ENCODE peak calls at places on chromosomes 3 and 15, in six cellular contexts. One of them, this sample, is unnamed.

GRCh38 chr3:177263615-177264365 is 66.5 kb upstream of the TBL1XR1 start:
- DNase-seq in fibroblast of mammary gland: peak; percentile 20
- DNase-seq in AG09319: no peak
- DNase-seq in mesothelial cell of epicardium: no peak
- DNase-seq in right atrium auricular region: peak; percentile 40
- DNase-seq in nephron progenitor cell: no peak
- DNase-seq in this sample: peak; percentile 2

GRCh38 chr15:89665449-89666146 is 10.3 kb upstream of the KIF7 start:
- DNase-seq in nephron progenitor cell: peak; percentile 83
- DNase-seq in mesothelial cell of epicardium: peak; percentile 68
- DNase-seq in right atrium auricular region: peak; percentile 79
- DNase-seq in AG09319: no peak
- DNase-seq in fibroblast of mammary gland: peak; percentile 57
- DNase-seq in this sample: peak; percentile 18

GRCh38 chr15:70879386-70879785 is 12.8 kb downstream of the THAP10 start:
- DNase-seq in fibroblast of mammary gland: peak; percentile 92
- DNase-seq in right atrium auricular region: no peak
- DNase-seq in AG09319: no peak
- DNase-seq in mesothelial cell of epicardium: no peak
- DNase-seq in nephron progenitor cell: no peak
- DNase-seq in this sample: peak; percentile 58

GRCh38 chr15:48427960-48428547 is 96.8 kb downstream of the DUT start:
- DNase-seq in fibroblast of mammary gland: peak; percentile 80
- DNase-seq in right atrium auricular region: no peak
- DNase-seq in AG09319: peak; percentile 75
- DNase-seq in nephron progenitor cell: no peak
- DNase-seq in mesothelial cell of epicardium: no peak
- DNase-seq in this sample: peak; percentile 90

GRCh38 chr3:152050782-152051405 is 177.5 kb downstream of the SUCNR1 start:
- DNase-seq in AG09319: no peak
- DNase-seq in right atrium auricular region: no peak
- DNase-seq in nephron progenitor cell: no peak
- DNase-seq in mesothelial cell of epicardium: no peak
- DNase-seq in fibroblast of mammary gland: peak; percentile 53
- DNase-seq in this sample: peak; percentile 31

GRCh38 chr3:100825574-100825973 is 116.3 kb downstream of the TFG start:
- DNase-seq in nephron progenitor cell: no peak
- DNase-seq in mesothelial cell of epicardium: no peak
- DNase-seq in fibroblast of mammary gland: no peak
- DNase-seq in right atrium auricular region: no peak
- DNase-seq in AG09319: no peak
- DNase-seq in this sample: no peak

GRCh38 chr3:65712156-65712555 is 326.6 kb downstream of the MAGI1 start:
- DNase-seq in AG09319: no peak
- DNase-seq in nephron progenitor cell: no peak
- DNase-seq in fibroblast of mammary gland: peak; percentile 76
- DNase-seq in mesothelial cell of epicardium: no peak
- DNase-seq in right atrium auricular region: no peak
- DNase-seq in this sample: no peak

GRCh38 chr15:91099616-91100560 is at the start of gene SV2B:
- DNase-seq in mesothelial cell of epicardium: peak; percentile 65
- DNase-seq in right atrium auricular region: no peak
- DNase-seq in fibroblast of mammary gland: peak; percentile 58
- DNase-seq in nephron progenitor cell: peak; percentile 72
- DNase-seq in AG09319: no peak
- DNase-seq in this sample: no peak

GRCh38 chr15:32096867-32097266 is 66.6 kb downstream of the CHRNA7 start:
- DNase-seq in right atrium auricular region: no peak
- DNase-seq in nephron progenitor cell: no peak
- DNase-seq in fibroblast of mammary gland: no peak
- DNase-seq in AG09319: no peak
- DNase-seq in mesothelial cell of epicardium: no peak
- DNase-seq in this sample: no peak

GRCh38 chr3:183185696-183186095 is 23.2 kb upstream of the LAMP3 start:
- DNase-seq in fibroblast of mammary gland: peak; percentile 94
- DNase-seq in right atrium auricular region: no peak
- DNase-seq in mesothelial cell of epicardium: no peak
- DNase-seq in nephron progenitor cell: no peak
- DNase-seq in AG09319: peak; percentile 59
- DNase-seq in this sample: peak; percentile 76

GRCh38 chr15:58327958-58328357 is 103.8 kb upstream of the LIPC start:
- DNase-seq in right atrium auricular region: no peak
- DNase-seq in AG09319: no peak
- DNase-seq in mesothelial cell of epicardium: no peak
- DNase-seq in nephron progenitor cell: no peak
- DNase-seq in fibroblast of mammary gland: no peak
- DNase-seq in this sample: no peak

GRCh38 chr3:63523100-63523499 is 129.4 kb upstream of the SNTN start:
- DNase-seq in AG09319: no peak
- DNase-seq in fibroblast of mammary gland: peak; percentile 11
- DNase-seq in mesothelial cell of epicardium: no peak
- DNase-seq in right atrium auricular region: no peak
- DNase-seq in nephron progenitor cell: no peak
- DNase-seq in this sample: no peak

GRCh38 chr3:60064210-60065178 is 1014.7 kb upstream of the CFAP20DC start:
- DNase-seq in fibroblast of mammary gland: peak; percentile 19
- DNase-seq in AG09319: no peak
- DNase-seq in nephron progenitor cell: no peak
- DNase-seq in mesothelial cell of epicardium: no peak
- DNase-seq in right atrium auricular region: no peak
- DNase-seq in this sample: no peak

GRCh38 chr15:77855871-77856270 is 221.6 kb downstream of the TBC1D2B start:
- DNase-seq in mesothelial cell of epicardium: no peak
- DNase-seq in fibroblast of mammary gland: no peak
- DNase-seq in nephron progenitor cell: no peak
- DNase-seq in right atrium auricular region: no peak
- DNase-seq in AG09319: no peak
- DNase-seq in this sample: no peak

GRCh38 chr3:42067324-42067723 is 23.8 kb upstream of the TRAK1 start:
- DNase-seq in fibroblast of mammary gland: peak; percentile 65
- DNase-seq in AG09319: no peak
- DNase-seq in nephron progenitor cell: no peak
- DNase-seq in mesothelial cell of epicardium: no peak
- DNase-seq in right atrium auricular region: no peak
- DNase-seq in this sample: peak; percentile 81

GRCh38 chr3:89314454-89314853 is 207.0 kb downstream of the EPHA3 start:
- DNase-seq in fibroblast of mammary gland: peak; percentile 35
- DNase-seq in right atrium auricular region: no peak
- DNase-seq in nephron progenitor cell: peak; percentile 12
- DNase-seq in AG09319: no peak
- DNase-seq in mesothelial cell of epicardium: no peak
- DNase-seq in this sample: no peak
- TF ChIP-seq CTCF in fibroblast of mammary gland: peak; percentile 12
- TF ChIP-seq CTCF in right atrium auricular region: no peak
- TF ChIP-seq CTCF in nephron progenitor cell: no peak
- TF ChIP-seq CTCF in AG09319: no peak
- TF ChIP-seq CTCF in mesothelial cell of epicardium: no peak
- TF ChIP-seq CTCF in this sample: peak; percentile 17

GRCh38 chr15:92899910-92900711 is at the start of gene CHD2:
- DNase-seq in fibroblast of mammary gland: peak; percentile 90
- DNase-seq in right atrium auricular region: peak; percentile 75
- DNase-seq in AG09319: peak; percentile 68
- DNase-seq in mesothelial cell of epicardium: peak; percentile 60
- DNase-seq in nephron progenitor cell: peak; percentile 72
- DNase-seq in this sample: peak; percentile 72

GRCh38 chr15:92901053-92901761 is 1.1 kb downstream of the CHD2 start:
- DNase-seq in AG09319: no peak
- DNase-seq in fibroblast of mammary gland: no peak
- DNase-seq in nephron progenitor cell: no peak
- DNase-seq in mesothelial cell of epicardium: no peak
- DNase-seq in right atrium auricular region: no peak
- DNase-seq in this sample: no peak

GRCh38 chr15:92897620-92898019 is 2.5 kb upstream of the CHD2 start:
- DNase-seq in fibroblast of mammary gland: no peak
- DNase-seq in AG09319: no peak
- DNase-seq in mesothelial cell of epicardium: no peak
- DNase-seq in nephron progenitor cell: no peak
- DNase-seq in right atrium auricular region: no peak
- DNase-seq in this sample: no peak

GRCh38 chr15:92900712-92901052 is 558 bp downstream of the CHD2 start:
- DNase-seq in fibroblast of mammary gland: no peak
- DNase-seq in nephron progenitor cell: no peak
- DNase-seq in AG09319: no peak
- DNase-seq in right atrium auricular region: no peak
- DNase-seq in mesothelial cell of epicardium: no peak
- DNase-seq in this sample: no peak

DNA sequence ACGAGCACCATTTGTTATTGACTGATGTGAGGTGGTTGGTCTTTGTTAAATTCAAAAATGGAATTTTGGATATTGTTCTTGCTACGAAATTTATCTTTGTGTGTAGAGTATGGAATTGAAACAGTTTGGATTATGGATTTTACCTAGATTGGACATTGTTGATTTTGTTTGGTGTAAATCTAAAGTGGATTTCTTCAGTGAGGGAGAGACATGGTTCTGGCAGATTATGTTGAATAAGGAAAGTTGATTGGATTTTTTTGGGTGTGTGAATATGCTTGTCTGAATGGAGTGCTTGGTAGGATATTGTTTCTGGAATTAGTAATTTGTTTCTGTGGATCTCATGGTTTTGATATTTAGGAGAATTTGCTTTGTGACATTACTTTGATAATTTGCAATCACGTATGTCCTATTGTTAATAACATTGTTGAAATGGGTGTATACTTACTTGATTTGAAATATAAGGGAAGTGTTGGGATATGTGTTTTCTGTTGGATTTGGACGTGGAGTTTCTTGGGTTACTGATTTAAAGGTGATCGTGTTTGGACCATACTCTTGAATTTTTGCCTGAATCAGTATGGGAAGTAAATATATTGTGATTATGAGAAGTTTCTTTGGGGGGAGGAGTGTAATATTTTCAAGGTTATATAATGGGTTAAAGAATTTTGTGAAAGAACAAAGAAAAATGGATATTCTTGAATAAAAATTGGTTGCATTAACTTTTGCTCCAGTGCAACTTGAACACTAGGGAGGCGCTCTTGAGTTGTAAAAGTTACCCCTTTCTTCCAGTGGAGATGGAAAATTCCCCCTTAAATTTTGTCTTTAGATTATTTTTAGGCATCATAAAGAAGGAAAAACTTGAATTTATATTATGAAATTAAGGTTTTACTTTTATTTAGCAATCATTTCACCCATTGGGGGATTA is 875 bp upstream of the CHD2 start:
- DNase-seq in right atrium auricular region: no peak
- DNase-seq in AG09319: no peak
- DNase-seq in fibroblast of mammary gland: peak; percentile 47
- DNase-seq in mesothelial cell of epicardium: no peak
- DNase-seq in nephron progenitor cell: no peak
- DNase-seq in this sample: no peak
- TF ChIP-seq CTCF in right atrium auricular region: no peak
- TF ChIP-seq CTCF in AG09319: peak; percentile 24
- TF ChIP-seq CTCF in fibroblast of mammary gland: peak; percentile 42
- TF ChIP-seq CTCF in mesothelial cell of epicardium: peak; percentile 62
- TF ChIP-seq CTCF in nephron progenitor cell: peak; percentile 61
- TF ChIP-seq CTCF in this sample: peak; percentile 78

GRCh38 chr3:140758791-140759444 is 81.1 kb downstream of the TRIM42 start:
- DNase-seq in AG09319: no peak
- DNase-seq in nephron progenitor cell: no peak
- DNase-seq in fibroblast of mammary gland: no peak
- DNase-seq in right atrium auricular region: no peak
- DNase-seq in mesothelial cell of epicardium: no peak
- DNase-seq in this sample: no peak

GRCh38 chr3:140748903-140749302 is 71.0 kb downstream of the TRIM42 start:
- DNase-seq in mesothelial cell of epicardium: no peak
- DNase-seq in right atrium auricular region: no peak
- DNase-seq in nephron progenitor cell: no peak
- DNase-seq in fibroblast of mammary gland: no peak
- DNase-seq in AG09319: no peak
- DNase-seq in this sample: no peak

GRCh38 chr3:140756240-140757016 is 78.6 kb downstream of the TRIM42 start:
- DNase-seq in fibroblast of mammary gland: no peak
- DNase-seq in AG09319: no peak
- DNase-seq in nephron progenitor cell: no peak
- DNase-seq in right atrium auricular region: no peak
- DNase-seq in mesothelial cell of epicardium: no peak
- DNase-seq in this sample: no peak

GRCh38 chr3:140752499-140752898 is 74.6 kb downstream of the TRIM42 start:
- DNase-seq in fibroblast of mammary gland: no peak
- DNase-seq in nephron progenitor cell: no peak
- DNase-seq in AG09319: no peak
- DNase-seq in mesothelial cell of epicardium: no peak
- DNase-seq in right atrium auricular region: no peak
- DNase-seq in this sample: no peak

DNA sequence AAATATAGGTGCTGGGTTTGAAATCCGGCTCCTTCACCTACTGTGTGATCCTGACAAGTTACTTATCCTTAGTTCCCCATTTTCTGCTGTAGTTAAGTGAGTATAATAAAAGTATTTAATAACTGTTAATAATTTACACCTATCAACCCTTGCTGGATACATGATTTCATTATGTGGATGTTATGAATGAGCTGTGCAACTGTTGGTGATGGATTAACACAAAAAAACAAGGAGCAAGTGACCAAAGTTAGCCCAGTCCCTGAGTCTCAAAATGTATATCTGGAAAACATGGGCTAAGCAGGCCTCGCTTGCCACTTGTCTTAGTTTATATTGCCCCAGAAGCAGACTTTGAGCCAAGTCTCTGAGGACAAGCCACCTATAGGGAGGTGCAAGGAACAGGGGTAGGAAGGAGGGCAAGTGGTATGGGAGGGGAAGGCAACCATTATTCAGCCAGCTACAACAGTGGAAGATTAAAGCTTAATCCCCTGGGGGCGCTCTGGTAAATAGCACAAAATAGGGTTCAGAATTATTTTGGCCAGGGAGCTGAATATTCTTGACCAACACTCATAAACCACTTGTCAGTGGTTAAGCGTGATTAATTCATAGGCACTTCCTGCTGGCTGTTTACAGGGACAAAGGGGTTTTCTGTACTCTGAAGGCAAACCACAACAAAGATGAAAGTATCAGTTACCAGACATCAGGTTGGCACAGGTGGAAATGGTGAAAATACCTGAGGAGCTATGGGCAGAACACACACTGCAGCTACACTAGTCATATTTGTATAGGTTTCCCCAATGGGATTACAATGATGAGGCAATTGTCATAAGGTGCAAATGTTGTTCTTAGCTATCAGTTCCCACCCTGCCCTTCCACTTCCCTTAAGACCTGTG is 76.2 kb downstream of the TRIM42 start:
- DNase-seq in mesothelial cell of epicardium: no peak
- DNase-seq in nephron progenitor cell: no peak
- DNase-seq in right atrium auricular region: no peak
- DNase-seq in AG09319: no peak
- DNase-seq in fibroblast of mammary gland: no peak
- DNase-seq in this sample: no peak
- TF ChIP-seq CTCF in mesothelial cell of epicardium: no peak
- TF ChIP-seq CTCF in nephron progenitor cell: no peak
- TF ChIP-seq CTCF in right atrium auricular region: no peak
- TF ChIP-seq CTCF in AG09319: no peak
- TF ChIP-seq CTCF in fibroblast of mammary gland: no peak
- TF ChIP-seq CTCF in this sample: no peak

DNA sequence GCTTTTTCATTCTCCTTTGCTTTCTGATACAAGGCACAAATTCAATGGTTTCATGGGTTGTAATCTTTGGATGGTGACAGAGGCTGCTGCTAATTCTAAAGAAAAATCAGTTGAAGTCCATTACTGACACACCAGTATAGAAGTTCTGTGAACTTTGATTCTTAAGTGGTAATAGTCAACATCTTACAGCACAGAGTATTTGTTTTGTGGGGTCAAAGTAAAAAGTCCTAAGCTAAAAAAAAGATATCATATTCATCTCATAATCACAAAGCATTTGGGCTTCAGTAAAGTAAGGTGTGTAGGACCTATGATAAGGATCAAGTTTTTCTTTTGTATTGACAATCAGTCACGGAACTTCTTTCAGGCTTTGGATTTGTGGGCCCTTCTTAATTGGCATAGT is 1.1 kb downstream of the ASTE1 start:
- DNase-seq in right atrium auricular region: no peak
- DNase-seq in nephron progenitor cell: no peak
- DNase-seq in AG09319: no peak
- DNase-seq in mesothelial cell of epicardium: no peak
- DNase-seq in fibroblast of mammary gland: no peak
- DNase-seq in this sample: no peak
- TF ChIP-seq CTCF in right atrium auricular region: no peak
- TF ChIP-seq CTCF in nephron progenitor cell: no peak
- TF ChIP-seq CTCF in AG09319: no peak
- TF ChIP-seq CTCF in mesothelial cell of epicardium: no peak
- TF ChIP-seq CTCF in fibroblast of mammary gland: no peak
- TF ChIP-seq CTCF in this sample: no peak

This sample was measured in HFFc6.